ENCODE peak calls at places on chromosomes 4 and X, in six cellular contexts. W, L, B, A, M and X are unnamed samples.

GRCh38 chr4:142110136-142110535 is 473.8 kb downstream of the IL15 start:
- DNase-seq in B (no peak), A (no peak), W (peak), L (no peak), M (no peak), X (no peak)

GRCh38 chr4:118281611-118282442 is 71.0 kb downstream of the PRSS12 start:
- DNase-seq in W (peak), A (peak), M (peak), L (peak), B (peak), X (no peak)

GRCh38 chrX:74343970-74344622 is 40.1 kb downstream of the ZCCHC13 start:
- DNase-seq in B (peak), M (peak), W (peak), L (peak), A (peak), X (peak)

GRCh38 chr4:44071959-44072955 is 376.4 kb downstream of the KCTD8 start:
- DNase-seq in L (no peak), A (no peak), M (no peak), W (no peak), B (no peak), X (no peak)

GRCh38 chr4:147741190-147741788 is 9.4 kb downstream of the ARHGAP10 start:
- DNase-seq in A (no peak), M (peak), B (no peak), W (peak), L (no peak), X (no peak)

GRCh38 chr4:56240554-56241190 is 146.6 kb downstream of the AASDH start:
- DNase-seq in A (peak), W (no peak), B (no peak), M (no peak), L (no peak), X (no peak)

GRCh38 chr4:153545822-153546221 is 79.7 kb downstream of the TMEM131L start:
- DNase-seq in L (no peak), W (no peak), B (no peak), M (no peak), A (no peak), X (no peak)

GRCh38 chr4:35247047-35247446 is 997.3 kb downstream of the ARAP2 start:
- DNase-seq in A (no peak), W (no peak), B (no peak), L (no peak), M (no peak), X (no peak)

GRCh38 chr4:1209821-1210220 is 37.4 kb upstream of the SPON2 start:
- DNase-seq in W (peak), B (peak), M (peak), L (no peak), A (peak), X (peak)

GRCh38 chr4:147965056-147965455 is 233.2 kb downstream of the ARHGAP10 start:
- DNase-seq in M (no peak), A (no peak), L (no peak), B (no peak), W (no peak), X (no peak)

GRCh38 chrX:40103565-40104323 is 6.0 kb upstream of the BCOR start:
- DNase-seq in M (no peak), A (no peak), B (no peak), W (no peak), L (no peak), X (no peak)

GRCh38 chr4:161256716-161257115 is 907.1 kb downstream of the FSTL5 start:
- DNase-seq in B (no peak), L (peak), A (no peak), W (no peak), M (no peak), X (no peak)

GRCh38 chrX:139209342-139209741 is 321.2 kb upstream of the F9 start:
- DNase-seq in W (no peak), A (no peak), L (no peak), B (no peak), M (no peak), X (no peak)

GRCh38 chr4:111064342-111064993 is 441.6 kb upstream of the PITX2 start:
- DNase-seq in L (peak), M (peak), B (peak), W (no peak), A (no peak), X (peak)

GRCh38 chrX:45788941-45789348 is 588.3 kb upstream of the DIPK2B start:
- DNase-seq in B (peak), L (no peak), M (peak), W (no peak), A (no peak), X (no peak)

GRCh38 chr4:152356428-152357034 is 179.4 kb downstream of the FBXW7 start:
- DNase-seq in W (peak), M (peak), B (peak), A (no peak), L (no peak), X (no peak)
- TF ChIP-seq CTCF in W (no peak), M (no peak), B (peak), A (no peak), L (no peak), X (no peak)

GRCh38 chr4:143396695-143397094 is 60.0 kb downstream of the GAB1 start:
- DNase-seq in A (no peak), M (no peak), W (no peak), L (no peak), B (no peak), X (no peak)
- TF ChIP-seq CTCF in A (no peak), M (no peak), W (peak), L (no peak), B (peak), X (peak)

GRCh38 chr4:183700407-183700806 is 41.3 kb downstream of the TRAPPC11 start:
- DNase-seq in W (no peak), B (no peak), L (no peak), A (no peak), M (no peak), X (no peak)

GRCh38 chr4:183698909-183699308 is 39.8 kb downstream of the TRAPPC11 start:
- DNase-seq in W (no peak), B (no peak), A (no peak), L (no peak), M (no peak), X (no peak)

DNA sequence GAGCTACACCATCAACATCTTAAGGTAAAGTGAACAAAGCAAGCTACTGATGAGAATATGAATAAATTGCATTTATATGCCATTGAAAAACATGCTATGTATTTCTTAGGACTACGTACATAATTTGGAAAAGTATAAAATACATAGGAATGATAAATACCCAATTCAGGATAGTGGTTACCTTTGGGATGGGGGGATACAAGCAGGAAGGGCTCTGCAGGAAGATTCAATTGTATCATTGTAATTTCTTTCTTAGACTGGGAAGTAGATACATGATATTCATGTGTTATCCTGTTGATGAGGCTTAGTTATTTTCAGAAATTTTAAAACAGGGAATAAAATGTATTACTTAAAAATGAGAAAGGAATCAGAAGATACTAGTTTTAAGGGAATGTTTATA is 43.4 kb downstream of the TRAPPC11 start:
- DNase-seq in A (no peak), W (no peak), M (no peak), L (no peak), B (no peak), X (no peak)
- TF ChIP-seq CTCF in A (no peak), W (no peak), M (no peak), L (no peak), B (no peak), X (no peak)

GRCh38 chr4:71549516-71550160 is 210.8 kb downstream of the SLC4A4 start:
- DNase-seq in W (peak), L (no peak), M (peak), B (no peak), A (no peak), X (no peak)

GRCh38 chr4:71554025-71554424 is 215.2 kb downstream of the SLC4A4 start:
- DNase-seq in A (no peak), W (no peak), M (no peak), L (no peak), B (no peak), X (peak)

GRCh38 chr4:71550220-71551190 is 211.7 kb downstream of the SLC4A4 start:
- DNase-seq in L (no peak), A (no peak), W (peak), M (peak), B (peak), X (peak)

GRCh38 chr4:71558248-71558647 is 219.4 kb downstream of the SLC4A4 start:
- DNase-seq in B (no peak), M (no peak), W (no peak), L (no peak), A (no peak), X (no peak)

GRCh38 chr4:71553605-71554004 is 214.8 kb downstream of the SLC4A4 start:
- DNase-seq in B (peak), W (peak), L (no peak), A (no peak), M (peak), X (peak)
- TF ChIP-seq CTCF in B (peak), W (peak), L (no peak), A (peak), M (peak), X (peak)

GRCh38 chrX:114580336-114580735 is 3.5 kb upstream of the HTR2C start:
- DNase-seq in B (no peak), W (peak), M (no peak), L (no peak), A (no peak), X (no peak)
- TF ChIP-seq CTCF in B (no peak), W (no peak), M (no peak), L (no peak), A (peak), X (peak)